ENCODE peak calls at places on chromosome 4, in seven cellular contexts. S is AG04450; G is brain microvascular endothelial cell; L is naive thymus-derived CD4-positive, alpha-beta T cell; Y is NCI-H345; R is esophagus muscularis mucosa; F is iris pigment epithelial cell. H is an unnamed sample.

GRCh38 chr4:5638316-5638715 is 70.0 kb downstream of the EVC2 start:
- DNase-seq in S (peak; percentile 13), G (peak; percentile 81), L (no peak), Y (no peak), R (no peak), F (peak; percentile 88), H (no peak)

GRCh38 chr4:165478260-165478659 is 99.5 kb downstream of the CPE start:
- DNase-seq in S (no peak), G (no peak), L (no peak), Y (no peak), R (no peak), F (no peak), H (no peak)

GRCh38 chr4:31674313-31674947 is 954.3 kb downstream of the PCDH7 start:
- DNase-seq in S (no peak), G (peak; percentile 16), L (no peak), Y (no peak), R (no peak), F (peak; percentile 4), H (no peak)

GRCh38 chr4:186021461-186022167 is 47.3 kb upstream of the TLR3 start:
- DNase-seq in S (no peak), G (peak; percentile 69), L (no peak), Y (no peak), R (peak; percentile 45), F (peak; percentile 50), H (no peak)

GRCh38 chr4:24802648-24803047 is 7.3 kb downstream of the SOD3 start:
- DNase-seq in S (no peak), G (no peak), L (no peak), Y (no peak), R (peak; percentile 77), F (no peak), H (no peak)

GRCh38 chr4:171847751-171848150 is 34.5 kb downstream of the GALNTL6 start:
- DNase-seq in S (no peak), G (peak; percentile 1), L (no peak), Y (no peak), R (no peak), F (peak; percentile 52), H (no peak)

GRCh38 chr4:7424553-7425111 is 10.1 kb downstream of the PSAPL1 start:
- DNase-seq in S (no peak), G (no peak), L (no peak), Y (no peak), R (no peak), F (no peak), H (no peak)

GRCh38 chr4:82599336-82599735 is 37.5 kb upstream of the TMEM150C start:
- DNase-seq in S (no peak), G (no peak), L (no peak), Y (peak; percentile 9), R (no peak), F (no peak), H (no peak)

GRCh38 chr4:8906991-8907595 is 35.5 kb upstream of the HMX1 start:
- DNase-seq in S (no peak), G (no peak), L (no peak), Y (no peak), R (no peak), F (no peak), H (no peak)

GRCh38 chr4:104616401-104616820 is 121.7 kb upstream of the CXXC4 start:
- DNase-seq in S (no peak), G (no peak), L (no peak), Y (peak; percentile 39), R (no peak), F (no peak), H (no peak)

GRCh38 chr4:36841583-36842326 is 402.8 kb upstream of the NWD2 start:
- DNase-seq in S (no peak), G (no peak), L (no peak), Y (no peak), R (no peak), F (peak; percentile 0), H (peak; percentile 17)

GRCh38 chr4:183940807-183941310 is 35.8 kb downstream of the STOX2 start:
- DNase-seq in S (no peak), G (no peak), L (no peak), Y (no peak), R (no peak), F (no peak), H (no peak)

GRCh38 chr4:88823058-88823919 is 125.7 kb upstream of the NAP1L5 start:
- DNase-seq in S (peak; percentile 90), G (peak; percentile 97), L (peak; percentile 90), Y (no peak), R (peak; percentile 94), F (peak; percentile 99), H (peak; percentile 61)

GRCh38 chr4:6848717-6849305 is 60.8 kb upstream of the TBC1D14 start:
- DNase-seq in S (no peak), G (no peak), L (no peak), Y (no peak), R (no peak), F (peak; percentile 35), H (no peak)

GRCh38 chr4:148573284-148573683 is 131.1 kb upstream of the NR3C2 start:
- DNase-seq in S (no peak), G (no peak), L (no peak), Y (no peak), R (no peak), F (no peak), H (no peak)

GRCh38 chr4:57190651-57191481 is 80.7 kb upstream of the IGFBP7 start:
- DNase-seq in S (no peak), G (peak; percentile 20), L (no peak), Y (no peak), R (no peak), F (peak; percentile 39), H (no peak)

GRCh38 chr4:74158561-74159396 is 861 bp downstream of the MTHFD2L start:
- DNase-seq in S (no peak), G (no peak), L (no peak), Y (no peak), R (no peak), F (peak; percentile 67), H (no peak)

GRCh38 chr4:77203380-77204197 is 46.6 kb downstream of the CCNG2 start:
- DNase-seq in S (peak; percentile 61), G (peak; percentile 71), L (peak; percentile 61), Y (no peak), R (no peak), F (peak; percentile 80), H (no peak)

GRCh38 chr4:139015948-139016451 is 419 bp downstream of the NOCT start:
- DNase-seq in S (no peak), G (no peak), L (no peak), Y (peak; percentile 34), R (no peak), F (peak; percentile 25), H (no peak)

GRCh38 chr4:182062936-182063335 is 180.3 kb upstream of the TENM3 start:
- DNase-seq in S (peak; percentile 66), G (peak; percentile 18), L (no peak), Y (no peak), R (no peak), F (peak; percentile 89), H (no peak)

GRCh38 chr4:124890522-124890921 is 178.0 kb upstream of the ANKRD50 start:
- DNase-seq in S (no peak), G (no peak), L (no peak), Y (no peak), R (no peak), F (peak; percentile 74), H (no peak)

H was measured in T1000.